ENCODE peak calls at places on chromosome 1, in eight cellular contexts. F, X, R, A, L, H, K and N are unnamed samples.

GRCh38 chr1:247156787-247157232 is 15.0 kb downstream of the ZNF124 start:
- DNase-seq in L (no peak), A (peak), K (no peak), X (no peak), R (no peak), F (no peak), H (no peak), N (no peak)

GRCh38 chr1:88061106-88061829 is 622.8 kb upstream of the PKN2 start:
- DNase-seq in H (no peak), X (no peak), F (peak), K (peak), L (no peak), A (peak), R (peak), N (peak)

GRCh38 chr1:154809436-154810413 is 60.4 kb downstream of the KCNN3 start:
- DNase-seq in A (no peak), H (no peak), X (no peak), L (no peak), K (no peak), F (no peak), R (no peak), N (no peak)

GRCh38 chr1:33435096-33435820 is 4.4 kb upstream of the PHC2 start:
- DNase-seq in R (no peak), A (no peak), F (no peak), H (no peak), L (no peak), K (no peak), X (no peak), N (no peak)

GRCh38 chr1:44423706-44424546 is 18.9 kb downstream of the RNF220 start:
- DNase-seq in R (peak), A (no peak), K (no peak), L (no peak), H (no peak), X (peak), F (no peak), N (peak)

GRCh38 chr1:67945733-67946374 is 104.6 kb downstream of the DIRAS3 start:
- DNase-seq in K (no peak), A (no peak), X (no peak), H (peak), R (peak), L (no peak), F (no peak), N (no peak)

GRCh38 chr1:25197982-25198681 is 34.2 kb downstream of the SYF2 start:
- DNase-seq in K (no peak), X (no peak), H (no peak), F (no peak), A (no peak), R (no peak), L (no peak), N (no peak)

GRCh38 chr1:230314142-230314470 is 112.0 kb downstream of the PGBD5 start:
- DNase-seq in X (no peak), L (no peak), R (no peak), H (no peak), F (no peak), A (no peak), K (no peak), N (no peak)

GRCh38 chr1:161718559-161719324 is 2.6 kb upstream of the FCRLB start:
- DNase-seq in L (no peak), A (no peak), K (no peak), R (no peak), H (no peak), F (no peak), X (no peak), N (no peak)

GRCh38 chr1:240126821-240127220 is 35.1 kb downstream of the FMN2 start:
- DNase-seq in A (no peak), K (no peak), H (no peak), L (no peak), R (no peak), F (no peak), X (no peak), N (no peak)

GRCh38 chr1:95043141-95043980 is 29.4 kb downstream of the ALG14 start:
- DNase-seq in A (peak), R (peak), H (peak), X (peak), L (peak), K (peak), F (peak), N (peak)

GRCh38 chr1:231970684-231971083 is 344.1 kb downstream of the DISC1 start:
- DNase-seq in L (no peak), H (no peak), F (no peak), X (no peak), A (no peak), R (peak), K (no peak), N (peak)

GRCh38 chr1:169426174-169426716 is 1.0 kb downstream of the CCDC181 start:
- DNase-seq in F (no peak), K (no peak), R (no peak), A (no peak), L (no peak), H (no peak), X (no peak), N (no peak)

GRCh38 chr1:43954036-43954435 is 7.3 kb downstream of the IPO13 start:
- DNase-seq in H (no peak), F (no peak), X (no peak), R (no peak), A (no peak), L (no peak), K (no peak), N (no peak)

DNA sequence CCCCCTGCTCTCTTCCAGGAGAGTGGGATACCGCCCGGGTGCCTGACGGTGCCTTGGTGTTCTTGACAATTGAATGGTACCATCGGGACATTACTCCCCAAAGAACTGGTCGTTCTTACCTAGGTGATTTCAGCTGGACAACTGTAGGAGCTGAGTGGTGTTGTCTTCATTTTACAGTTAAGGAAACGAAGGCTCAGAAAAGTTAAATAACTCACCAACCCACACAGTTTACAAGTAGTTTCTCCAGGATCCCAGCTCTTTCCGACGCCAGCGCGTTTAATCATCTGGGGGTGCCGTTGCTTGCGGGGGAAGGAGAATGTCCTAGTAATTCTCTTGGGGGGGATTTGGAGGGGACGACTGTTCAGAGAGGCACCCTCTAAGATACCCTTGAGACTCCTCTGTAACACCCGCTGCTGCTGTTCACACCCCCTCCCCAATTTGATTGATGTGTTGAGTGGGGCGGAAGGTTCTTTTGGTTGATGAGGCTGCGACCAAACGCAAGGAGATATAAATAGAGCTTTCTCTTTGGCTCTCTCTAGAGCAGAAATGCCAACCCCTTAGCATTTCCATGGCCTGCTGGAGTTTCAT is 1.8 kb downstream of the PIK3CD start:
- DNase-seq in X (no peak), F (no peak), K (no peak), R (no peak), H (no peak), L (no peak), A (no peak), N (no peak)
- H3K4me3 ChIP-seq in X (peak), F (no peak), K (no peak), R (no peak), H (no peak), L (no peak), A (no peak), N (no peak)

DNA sequence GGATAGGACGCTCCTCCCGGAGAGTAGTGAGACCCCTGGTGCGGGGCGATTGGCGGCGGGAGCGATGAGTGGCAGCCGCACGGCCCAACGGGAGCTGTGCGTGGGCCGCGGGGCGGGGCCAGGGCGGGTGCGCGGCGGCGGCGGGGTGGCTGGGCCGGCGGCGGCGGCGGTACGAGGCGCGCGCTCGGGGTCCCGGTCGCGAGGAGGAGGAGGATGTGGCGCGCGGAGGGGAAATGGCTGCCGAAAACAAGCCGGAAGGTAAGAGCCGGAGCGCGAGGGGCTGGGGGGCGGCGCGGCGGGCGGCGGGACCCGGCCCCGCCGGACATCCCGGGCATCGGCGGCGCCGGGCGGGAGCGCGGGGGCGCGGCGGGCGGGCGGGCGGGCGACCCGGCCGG is at the start of gene CAMTA1:
- DNase-seq in A (no peak), K (no peak), X (no peak), H (no peak), R (no peak), F (no peak), L (no peak), N (no peak)
- TF ChIP-seq POLR2A in A (peak), K (no peak), X (no peak), H (peak), R (no peak), F (no peak), L (peak), N (peak)

DNA sequence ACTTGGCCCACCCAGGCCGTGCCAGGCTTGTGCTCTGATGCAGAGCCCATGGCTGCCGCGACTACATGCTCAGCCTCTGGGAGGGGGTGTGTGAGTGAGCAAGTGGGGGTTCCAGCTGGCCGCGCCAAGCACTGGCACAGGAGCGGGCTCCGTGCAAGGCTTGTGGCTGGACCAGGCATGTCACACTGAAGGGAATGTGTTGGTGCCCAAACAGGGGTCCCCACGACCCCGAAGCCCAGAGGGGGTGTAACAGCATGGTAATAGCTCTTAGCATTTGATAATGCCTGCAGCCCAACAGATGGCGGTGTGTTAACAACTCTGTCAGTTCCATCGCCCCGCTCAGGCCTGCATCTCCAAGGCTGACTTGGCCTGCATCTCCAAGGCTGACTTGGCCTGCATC is 38.3 kb upstream of the CD46 start:
- DNase-seq in F (no peak), X (no peak), R (no peak), H (no peak), A (peak), L (no peak), K (no peak), N (no peak)
- TF ChIP-seq CTCF in F (peak), X (no peak), R (no peak), H (no peak), A (no peak), L (no peak), K (no peak), N (no peak)

GRCh38 chr1:57638239-57638638 is 214.4 kb upstream of the DAB1 start:
- DNase-seq in R (no peak), X (no peak), H (no peak), F (no peak), L (no peak), K (no peak), A (no peak), N (no peak)
- H3K4me3 ChIP-seq in R (no peak), X (no peak), H (no peak), F (no peak), L (no peak), K (no peak), A (no peak), N (no peak)